ENCODE peak calls at places on chromosomes 12 and 14, in seven cellular contexts. Y is lung, Q is astrocyte, C is BJ, F is neural progenitor cell, N is ovary, I is DND-41. S is an unnamed sample.

GRCh38 chr12:25590021-25590721 is 37.1 kb upstream of the LMNTD1 start:
- DNase-seq in N (no peak), C (no peak), F (no peak), I (peak; percentile 18), Q (peak; percentile 16), Y (no peak), S (no peak)

GRCh38 chr14:83217492-83217891 is 1683.8 kb upstream of the SEL1L start:
- DNase-seq in N (no peak), C (peak; percentile 24), F (peak; percentile 13), Q (peak; percentile 0), Y (no peak), I (no peak), S (no peak)

GRCh38 chr14:37150414-37150813 is 22.0 kb downstream of the SLC25A21 start:
- DNase-seq in Y (no peak), F (peak; percentile 48), Q (peak; percentile 16), N (no peak), I (no peak), C (no peak), S (no peak)

GRCh38 chr14:95620659-95621059 is 65.6 kb upstream of the TCL1B start:
- DNase-seq in F (no peak), N (no peak), Q (no peak), C (no peak), I (no peak), Y (no peak), S (no peak)

GRCh38 chr12:101759396-101760047 is 20.3 kb upstream of the SYCP3 start:
- DNase-seq in F (peak; percentile 46), Q (peak; percentile 14), C (no peak), Y (no peak), N (no peak), I (no peak), S (no peak)

GRCh38 chr14:89955022-89955414 is 488 bp upstream of the EFCAB11 start:
- DNase-seq in N (no peak), I (no peak), Q (no peak), C (no peak), Y (no peak), F (no peak), S (no peak)

GRCh38 chr12:116697305-116698130 is 40.4 kb downstream of the SPRING1 start:
- DNase-seq in Q (no peak), N (no peak), F (peak; percentile 84), C (no peak), Y (no peak), I (peak; percentile 62), S (peak; percentile 62)

GRCh38 chr14:22500954-22501353 is 88.1 kb downstream of the DAD1 start:
- DNase-seq in Y (no peak), I (no peak), F (no peak), Q (no peak), C (no peak), N (no peak), S (no peak)

GRCh38 chr12:27940756-27941402 is 31.7 kb downstream of the PTHLH start:
- DNase-seq in Y (peak; percentile 60), Q (peak; percentile 56), C (no peak), N (peak; percentile 47), I (peak; percentile 78), F (peak; percentile 70), S (peak; percentile 70)

GRCh38 chr12:50017047-50017446 is 8.2 kb downstream of the RACGAP1 start:
- DNase-seq in Y (peak; percentile 72), Q (peak; percentile 74), C (peak; percentile 68), I (no peak), F (no peak), N (peak; percentile 59), S (no peak)

GRCh38 chr12:71441836-71442566 is 2.4 kb downstream of the LGR5 start:
- DNase-seq in N (no peak), F (no peak), C (no peak), Q (no peak), Y (no peak), I (no peak), S (no peak)
- H3K27me3 ChIP-seq in N (no peaks in the 10 kb centered on the region), F (peaks cover 79% of the 10 kb centered on the region), C (peaks cover 33% of the 10 kb centered on the region), Q (peaks cover 63% of the 10 kb centered on the region), Y (no peaks in the 10 kb centered on the region), I (peaks cover 4% of the 10 kb centered on the region), S (no peaks in the 10 kb centered on the region)

DNA sequence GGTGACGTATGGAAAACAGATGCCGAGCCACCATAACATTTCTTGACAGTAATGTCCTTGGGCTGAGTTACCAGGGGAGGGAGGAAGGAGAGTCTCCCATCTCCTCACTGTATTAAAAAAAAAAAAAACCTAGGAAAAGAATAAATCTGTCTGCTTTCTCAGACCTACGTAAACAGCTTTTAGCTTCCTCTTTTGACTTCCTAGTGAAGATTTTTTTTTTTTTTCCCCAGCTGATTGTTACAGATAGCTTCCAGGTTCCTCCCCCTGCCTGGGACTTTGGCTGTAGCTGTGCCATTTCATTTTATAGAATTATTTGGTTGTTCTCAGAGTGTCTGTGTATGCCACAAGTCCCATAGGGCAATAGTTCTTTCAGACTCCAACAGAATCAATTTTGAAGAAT is 23.0 kb upstream of the GNS start:
- DNase-seq in C (no peak), Q (no peak), Y (no peak), F (no peak), N (no peak), I (no peak), S (no peak)
- H3K27me3 ChIP-seq in C (peaks cover 29% of the 10 kb centered on the region), Q (peaks cover 63% of the 10 kb centered on the region), Y (no peaks in the 10 kb centered on the region), F (peaks cover 57% of the 10 kb centered on the region), N (no peaks in the 10 kb centered on the region), I (no peaks in the 10 kb centered on the region), S (peaks cover 76% of the 10 kb centered on the region)

GRCh38 chr12:1591029-1591428 is 3.4 kb downstream of the FBXL14 start:
- DNase-seq in I (no peak), C (no peak), N (no peak), Y (no peak), Q (no peak), F (peak; percentile 55), S (no peak)
- H3K27me3 ChIP-seq in I (no peaks in the 10 kb centered on the region), C (no peaks in the 10 kb centered on the region), N (no peaks in the 10 kb centered on the region), Y (no peaks in the 10 kb centered on the region), Q (no peaks in the 10 kb centered on the region), F (peaks cover 6% of the 10 kb centered on the region), S (no peaks in the 10 kb centered on the region)

DNA sequence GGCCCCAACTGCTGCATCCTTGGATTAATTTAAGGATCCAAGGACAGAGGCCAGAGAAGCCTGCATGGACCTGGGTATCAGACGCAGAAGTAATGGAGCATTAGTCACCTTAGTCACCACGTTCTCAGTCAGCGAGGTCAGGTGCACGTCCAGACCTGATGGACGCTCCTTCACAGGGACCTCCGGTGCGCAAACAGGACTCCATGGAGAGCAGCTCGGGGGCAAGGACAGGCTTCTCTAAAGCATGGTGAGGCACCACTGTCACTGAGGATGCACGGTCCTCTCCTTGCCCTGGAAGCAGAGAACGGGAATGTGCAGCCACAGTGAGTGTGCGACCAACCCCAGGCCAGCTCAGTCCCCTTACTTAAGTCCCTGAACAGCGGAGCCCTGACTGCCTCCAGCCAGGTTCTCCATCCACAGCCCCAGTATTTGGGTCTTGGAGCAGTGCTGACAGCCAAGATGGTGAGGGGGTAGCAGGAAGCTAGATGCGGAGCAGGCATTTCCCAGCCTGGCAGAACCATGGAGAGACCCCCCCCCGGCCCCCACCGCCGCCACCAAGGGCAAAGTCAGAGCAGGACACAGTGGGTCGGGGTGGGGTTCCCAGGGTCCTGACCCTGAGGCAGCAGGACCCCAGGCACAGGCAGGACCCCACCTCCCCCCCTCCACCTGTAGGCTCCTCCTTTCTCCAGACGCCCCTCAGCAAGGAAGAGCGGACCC is 253.4 kb upstream of the SFSWAP start:
- DNase-seq in N (no peak), Q (no peak), Y (no peak), I (no peak), F (no peak), C (no peak), S (no peak)
- H3K27me3 ChIP-seq in N (no peaks in the 10 kb centered on the region), Q (peaks cover 3% of the 10 kb centered on the region), Y (no peaks in the 10 kb centered on the region), I (no peaks in the 10 kb centered on the region), F (no peaks in the 10 kb centered on the region), C (no peaks in the 10 kb centered on the region), S (no peaks in the 10 kb centered on the region)

DNA sequence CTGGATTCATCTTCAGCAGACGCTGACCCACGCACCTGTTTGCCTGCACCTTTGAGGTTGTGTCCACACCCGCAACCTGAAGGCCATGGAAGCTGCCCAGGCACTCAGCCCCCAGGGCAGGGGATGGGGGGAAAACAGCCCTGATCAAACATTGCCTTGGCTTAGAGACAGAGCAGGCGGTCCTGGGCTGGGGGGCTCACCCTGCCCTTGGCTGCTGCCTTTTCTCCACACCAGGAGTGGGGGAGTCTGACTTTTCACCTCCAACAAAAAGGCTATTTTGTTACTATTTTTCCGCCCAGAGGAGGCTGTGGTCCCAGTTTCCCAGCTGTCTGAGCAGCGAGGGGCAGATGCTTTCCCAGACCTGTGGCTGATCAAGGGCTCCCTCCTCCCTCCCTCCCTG is 24.2 kb downstream of the BCL11B start:
- DNase-seq in Q (no peak), C (no peak), Y (no peak), F (no peak), I (no peak), N (no peak), S (no peak)
- H3K27me3 ChIP-seq in Q (peaks cover 35% of the 10 kb centered on the region), C (peaks cover 5% of the 10 kb centered on the region), Y (peaks cover 15% of the 10 kb centered on the region), F (peaks cover 68% of the 10 kb centered on the region), I (no peaks in the 10 kb centered on the region), N (no peaks in the 10 kb centered on the region), S (peaks cover 59% of the 10 kb centered on the region)

GRCh38 chr12:113092478-113093408 is 36.2 kb downstream of the DTX1 start:
- DNase-seq in Y (peak; percentile 57), Q (no peak), N (no peak), I (peak; percentile 51), C (no peak), F (peak; percentile 82), S (no peak)
- H3K27me3 ChIP-seq in Y (no peaks in the 10 kb centered on the region), Q (peaks cover 15% of the 10 kb centered on the region), N (no peaks in the 10 kb centered on the region), I (no peaks in the 10 kb centered on the region), C (no peaks in the 10 kb centered on the region), F (peaks cover 17% of the 10 kb centered on the region), S (no peaks in the 10 kb centered on the region)

S was measured in BE2C.